ENCODE peak calls at places on chromosome 13, in seven cellular contexts. U, L, K, W, I, X and G are unnamed samples.

GRCh38 chr13:71830736-71831135 is 36.3 kb downstream of the DACH1 start:
- DNase-seq in U (no peak), L (no peak), K (no peak), W (no peak), I (no peak), X (no peak), G (no peak)

GRCh38 chr13:20799726-20800416 is 26.1 kb upstream of the EEF1AKMT1 start:
- DNase-seq in U (peak; percentile 51), L (no peak), K (no peak), W (no peak), I (peak; percentile 62), X (peak; percentile 40), G (peak; percentile 46)

GRCh38 chr13:48977973-48978372 is 2.3 kb downstream of the FNDC3A start:
- DNase-seq in U (peak; percentile 69), L (no peak), K (no peak), W (no peak), I (peak; percentile 44), X (peak; percentile 29), G (peak; percentile 36)

GRCh38 chr13:41919741-41920487 is 41.0 kb downstream of the VWA8 start:
- DNase-seq in U (no peak), L (no peak), K (no peak), W (no peak), I (no peak), X (no peak), G (no peak)

GRCh38 chr13:51734786-51735185 is 69.2 kb downstream of the DHRS12 start:
- DNase-seq in U (no peak), L (no peak), K (no peak), W (no peak), I (no peak), X (no peak), G (peak; percentile 59)

GRCh38 chr13:27921961-27922910 is 2.4 kb downstream of the PDX1 start:
- DNase-seq in U (no peak), L (no peak), K (no peak), W (no peak), I (no peak), X (no peak), G (no peak)

GRCh38 chr13:57825066-57825465 is 193.5 kb downstream of the PCDH17 start:
- DNase-seq in U (no peak), L (no peak), K (no peak), W (no peak), I (no peak), X (no peak), G (no peak)

GRCh38 chr13:66974174-66974573 is 256.0 kb downstream of the PCDH9 start:
- DNase-seq in U (no peak), L (no peak), K (no peak), W (no peak), I (no peak), X (no peak), G (no peak)

GRCh38 chr13:50339291-50339690 is 324.0 kb downstream of the KCNRG start:
- DNase-seq in U (no peak), L (no peak), K (no peak), W (no peak), I (no peak), X (no peak), G (no peak)

GRCh38 chr13:78339927-78340326 is 263.4 kb downstream of the POU4F1 start:
- DNase-seq in U (no peak), L (no peak), K (no peak), W (no peak), I (no peak), X (no peak), G (no peak)

DNA sequence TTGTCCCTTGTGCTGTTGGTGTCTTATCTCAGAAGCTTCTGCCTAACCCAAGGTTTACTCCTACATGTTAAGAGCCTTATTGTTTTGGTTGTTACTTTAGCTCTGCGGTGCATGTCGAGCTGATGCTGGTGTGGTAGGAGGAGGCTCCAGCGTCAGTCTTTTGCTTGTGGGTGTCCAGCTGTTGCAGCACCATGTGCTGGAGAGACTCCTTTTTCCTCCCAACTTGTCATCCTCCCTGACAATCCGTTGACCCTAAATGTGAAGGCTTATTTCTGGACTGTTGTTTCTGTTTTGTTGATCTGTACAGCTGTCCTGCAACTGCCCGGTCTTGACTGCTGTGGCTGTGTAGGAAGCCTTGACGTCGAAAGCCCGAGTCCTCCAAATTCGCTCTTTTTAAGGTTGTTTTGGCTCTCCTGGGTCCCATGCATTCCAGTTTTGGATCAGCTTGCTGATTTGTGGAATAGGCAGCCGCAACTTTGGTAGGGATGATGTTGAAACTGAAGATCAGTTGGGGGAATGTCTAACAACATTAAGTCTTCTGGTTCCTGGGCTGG is 15.3 kb downstream of the NAXD start:
- DNase-seq in U (no peak), L (no peak), K (no peak), W (no peak), I (no peak), X (peak; percentile 40), G (no peak)
- H3K4me3 ChIP-seq in U (no peak overlapping the region), L (no peak overlapping the region), K (no peak overlapping the region), W (no peak overlapping the region), I (no peak overlapping the region), X (no peak overlapping the region), G (no peak overlapping the region)

GRCh38 chr13:31824705-31825512 is 85.6 kb downstream of the RXFP2 start:
- DNase-seq in U (peak; percentile 62), L (no peak), K (no peak), W (no peak), I (peak; percentile 41), X (peak; percentile 43), G (peak; percentile 71)
- TF ChIP-seq CTCF in U (peak; percentile 4), L (peak; percentile 18), K (no peak), W (peak; percentile 43), I (no peak), X (no peak), G (peak; percentile 54)

GRCh38 chr13:46605824-46606554 is 53.0 kb downstream of the LRCH1 start:
- DNase-seq in U (no peak), L (no peak), K (no peak), W (no peak), I (no peak), X (no peak), G (no peak)

GRCh38 chr13:46603165-46603603 is 50.2 kb downstream of the LRCH1 start:
- DNase-seq in U (peak; percentile 51), L (no peak), K (no peak), W (no peak), I (peak; percentile 47), X (peak; percentile 42), G (peak; percentile 17)

GRCh38 chr13:46604226-46604968 is 51.4 kb downstream of the LRCH1 start:
- DNase-seq in U (no peak), L (no peak), K (no peak), W (no peak), I (no peak), X (no peak), G (no peak)

GRCh38 chr13:46606915-46607413 is 54.0 kb downstream of the LRCH1 start:
- DNase-seq in U (no peak), L (no peak), K (no peak), W (no peak), I (no peak), X (no peak), G (no peak)

DNA sequence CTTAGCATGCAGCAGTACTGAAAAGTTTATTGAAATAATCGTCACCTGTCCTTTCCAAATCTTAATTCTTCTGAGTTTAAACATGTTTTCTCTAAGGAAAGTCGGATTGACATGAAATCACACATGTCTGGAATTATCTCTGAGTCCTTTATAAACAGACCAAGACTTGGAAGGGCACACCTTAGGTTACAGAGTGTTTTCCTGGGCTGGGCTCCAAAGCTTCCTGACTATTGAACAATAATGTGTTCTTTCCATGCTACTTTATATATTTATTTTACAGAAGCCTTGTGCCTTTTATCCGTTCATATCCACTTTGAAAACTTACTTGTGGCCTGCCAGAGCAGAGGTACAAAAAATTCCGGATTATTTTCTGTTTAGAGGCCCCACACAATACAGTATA is 52.1 kb downstream of the LRCH1 start:
- DNase-seq in U (no peak), L (no peak), K (no peak), W (no peak), I (no peak), X (no peak), G (no peak)
- H3K4me3 ChIP-seq in U (no peak overlapping the region), L (no peak overlapping the region), K (no peak overlapping the region), W (no peak overlapping the region), I (no peak overlapping the region), X (no peak overlapping the region), G (no peak overlapping the region)

GRCh38 chr13:32022292-32022691 is 9.3 kb upstream of the FRY start:
- DNase-seq in U (no peak), L (no peak), K (no peak), W (no peak), I (no peak), X (no peak), G (no peak)

GRCh38 chr13:32016631-32017030 is 14.9 kb upstream of the FRY start:
- DNase-seq in U (no peak), L (no peak), K (no peak), W (no peak), I (no peak), X (no peak), G (peak; percentile 50)

GRCh38 chr13:32021785-32022184 is 9.8 kb upstream of the FRY start:
- DNase-seq in U (no peak), L (no peak), K (no peak), W (no peak), I (no peak), X (no peak), G (peak; percentile 22)

GRCh38 chr13:32017449-32017848 is 14.1 kb upstream of the FRY start:
- DNase-seq in U (no peak), L (no peak), K (no peak), W (no peak), I (no peak), X (no peak), G (no peak)

DNA sequence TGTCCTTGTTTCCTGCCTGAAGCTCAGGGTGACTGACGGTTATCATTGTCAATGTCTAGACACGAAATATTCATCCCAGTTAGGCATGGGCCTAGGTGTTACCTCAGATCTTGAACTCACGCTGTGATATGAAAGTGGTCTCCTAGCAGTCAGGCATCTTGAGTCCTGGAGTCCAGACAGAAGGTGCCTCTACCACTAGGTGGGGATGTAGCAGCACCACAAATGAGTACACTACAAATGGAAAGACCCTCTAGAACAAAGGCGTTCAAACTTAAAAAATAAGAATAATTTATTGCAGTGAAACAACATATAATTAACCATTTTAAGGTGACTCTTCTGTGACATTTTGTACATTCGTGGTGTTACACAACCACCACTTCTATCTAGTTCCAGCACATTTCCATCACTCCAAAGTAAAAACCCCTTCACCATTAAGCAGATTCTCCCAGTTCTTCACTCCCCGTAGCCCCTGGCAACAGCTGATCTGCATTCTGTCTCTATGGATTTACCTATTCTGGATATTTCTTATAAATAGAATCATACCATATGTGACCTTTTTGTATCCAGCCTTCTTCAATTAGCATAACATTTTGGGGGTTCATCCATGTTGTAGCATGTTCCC is 11.9 kb upstream of the FRY start:
- DNase-seq in U (peak; percentile 78), L (no peak), K (no peak), W (no peak), I (peak; percentile 87), X (peak; percentile 88), G (peak; percentile 61)
- TF ChIP-seq CTCF in U (peak; percentile 90), L (peak; percentile 65), K (no peak), W (peak; percentile 62), I (peak; percentile 90), X (peak; percentile 98), G (peak; percentile 87)

DNA sequence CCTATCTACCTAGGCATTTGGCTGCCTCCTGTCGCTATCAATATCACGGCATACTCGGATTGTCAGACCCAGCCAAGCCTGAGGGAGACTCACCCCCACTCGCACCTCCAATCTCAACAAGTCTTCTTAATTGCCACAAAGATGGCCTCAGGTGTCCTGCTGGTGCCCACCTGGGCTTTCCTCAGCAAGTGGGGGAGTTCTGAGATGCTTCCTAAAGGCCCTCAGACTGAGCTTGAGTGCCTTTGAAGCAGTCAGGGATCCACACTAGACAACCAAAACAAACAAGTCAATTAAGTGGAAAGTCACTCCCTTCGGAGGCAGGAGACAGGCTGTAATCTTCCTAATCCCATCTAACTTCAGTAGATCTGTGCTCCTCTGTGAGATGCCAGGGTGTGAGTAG is 68.4 kb upstream of the SERP2 start:
- DNase-seq in U (no peak), L (no peak), K (no peak), W (no peak), I (no peak), X (no peak), G (no peak)
- H3K4me3 ChIP-seq in U (no peak overlapping the region), L (no peak overlapping the region), K (no peak overlapping the region), W (no peak overlapping the region), I (no peak overlapping the region), X (no peak overlapping the region), G (no peak overlapping the region)